ENCODE peak calls at places on chromosome 1, in six cellular contexts. D, J, E, Q, L and C are unnamed samples.

GRCh38 chr1:62433861-62434611 is 2.8 kb upstream of the USP1 start:
- DNase-seq in D (no peak), J (no peak), Q (no peak), L (peak), E (peak), C (no peak)

GRCh38 chr1:147207192-147207591 is 17.9 kb downstream of the FMO5 start:
- DNase-seq in L (no peak), J (no peak), D (no peak), E (no peak), Q (no peak), C (no peak)

GRCh38 chr1:232705815-232706575 is 76.1 kb upstream of the SIPA1L2 start:
- DNase-seq in D (no peak), J (no peak), Q (no peak), L (peak), E (no peak), C (no peak)

GRCh38 chr1:82453511-82454185 is 652.9 kb downstream of the ADGRL2 start:
- DNase-seq in D (no peak), E (no peak), J (no peak), Q (no peak), L (no peak), C (no peak)

GRCh38 chr1:47738560-47739182 is 258.5 kb downstream of the TRABD2B start:
- DNase-seq in L (peak), E (peak), D (no peak), Q (no peak), J (peak), C (peak)

GRCh38 chr1:35925741-35926140 is 5.2 kb upstream of the AGO3 start:
- DNase-seq in D (no peak), J (no peak), E (no peak), Q (no peak), L (peak), C (no peak)

GRCh38 chr1:109528296-109528695 is 11.4 kb upstream of the GPR61 start:
- DNase-seq in D (no peak), J (no peak), E (no peak), L (no peak), Q (no peak), C (no peak)

GRCh38 chr1:117795190-117795589 is 134.2 kb downstream of the GDAP2 start:
- DNase-seq in E (peak), J (peak), Q (no peak), D (no peak), L (peak), C (no peak)

GRCh38 chr1:145953861-145954260 is 4.0 kb downstream of the LIX1L start:
- DNase-seq in Q (no peak), D (no peak), L (peak), E (no peak), J (no peak), C (no peak)

GRCh38 chr1:239155466-239155865 is 230.9 kb upstream of the CHRM3 start:
- DNase-seq in Q (no peak), D (peak), L (no peak), J (no peak), E (no peak), C (peak)

GRCh38 chr1:67939176-67939751 is 106.0 kb upstream of the GNG12 start:
- DNase-seq in Q (no peak), L (no peak), E (no peak), J (no peak), D (no peak), C (no peak)

GRCh38 chr1:20654104-20654690 is 7.0 kb downstream of the DDOST start:
- DNase-seq in E (no peak), J (no peak), L (no peak), D (peak), Q (no peak), C (peak)

GRCh38 chr1:8752921-8753713 is 64.3 kb downstream of the RERE start:
- DNase-seq in J (no peak), L (peak), Q (no peak), D (no peak), E (no peak), C (no peak)

GRCh38 chr1:222616535-222616934 is 1.4 kb upstream of the MIA3 start:
- DNase-seq in E (peak), D (no peak), J (no peak), Q (no peak), L (peak), C (no peak)

GRCh38 chr1:32066489-32066873 is 6.3 kb upstream of the TMEM39B start:
- DNase-seq in D (peak), E (peak), L (peak), Q (no peak), J (peak), C (no peak)

GRCh38 chr1:152623203-152623844 is 421 bp upstream of the LCE3A start:
- DNase-seq in Q (peak), L (peak), J (no peak), D (no peak), E (peak), C (no peak)

GRCh38 chr1:55506686-55507577 is 291.8 kb upstream of the USP24 start:
- DNase-seq in D (no peak), Q (no peak), L (peak), J (peak), E (peak), C (no peak)

GRCh38 chr1:30700528-30701265 is 22.7 kb downstream of the MATN1 start:
- DNase-seq in D (peak), Q (no peak), E (peak), J (no peak), L (peak), C (no peak)

GRCh38 chr1:31637915-31638673 is 6.6 kb downstream of the PEF1 start:
- DNase-seq in L (no peak), J (no peak), D (no peak), E (no peak), Q (no peak), C (no peak)

GRCh38 chr1:6350416-6351088 is 43.0 kb downstream of the ACOT7 start:
- DNase-seq in Q (no peak), L (no peak), J (no peak), D (peak), E (no peak), C (peak)

GRCh38 chr1:39105841-39106765 is 80.0 kb downstream of the NDUFS5 start:
- DNase-seq in Q (peak), L (peak), D (peak), E (peak), J (no peak), C (no peak)

GRCh38 chr1:239711768-239712167 is 325.4 kb downstream of the CHRM3 start:
- DNase-seq in Q (no peak), J (no peak), D (no peak), E (no peak), L (no peak), C (no peak)

GRCh38 chr1:154726443-154726842 is 118.5 kb upstream of the ADAR start:
- DNase-seq in E (no peak), D (no peak), J (no peak), Q (peak), L (no peak), C (no peak)

GRCh38 chr1:19156676-19157075 is 53.4 kb downstream of the UBR4 start:
- DNase-seq in L (peak), E (peak), J (no peak), Q (no peak), D (no peak), C (no peak)

GRCh38 chr1:116724765-116725375 is 29.4 kb upstream of the CD2 start:
- DNase-seq in J (peak), E (peak), D (no peak), Q (peak), L (peak), C (peak)

GRCh38 chr1:20380616-20381035 is 90.0 kb downstream of the VWA5B1 start:
- DNase-seq in Q (no peak), D (peak), E (peak), L (peak), J (no peak), C (peak)

GRCh38 chr1:3539707-3540425 is 71.4 kb downstream of the MEGF6 start:
- DNase-seq in J (no peak), L (peak), E (no peak), Q (no peak), D (no peak), C (no peak)

GRCh38 chr1:206925116-206925736 is 3.5 kb upstream of the FCMR start:
- DNase-seq in Q (peak), D (no peak), E (no peak), J (no peak), L (peak), C (no peak)

GRCh38 chr1:67393240-67393639 is 37.0 kb downstream of the SERBP1 start:
- DNase-seq in D (no peak), J (no peak), E (no peak), Q (no peak), L (no peak), C (peak)

GRCh38 chr1:116878804-116879477 is 30.8 kb upstream of the PTGFRN start:
- DNase-seq in L (peak), E (no peak), Q (no peak), J (no peak), D (peak), C (no peak)

GRCh38 chr1:227888404-227889046 is 59.2 kb downstream of the WNT9A start:
- DNase-seq in L (no peak), Q (no peak), D (no peak), J (no peak), E (no peak), C (peak)

GRCh38 chr1:93965888-93966287 is 56.7 kb upstream of the GCLM start:
- DNase-seq in L (peak), J (no peak), Q (no peak), D (no peak), E (no peak), C (no peak)

GRCh38 chr1:66336641-66336991 is 197.3 kb upstream of the SGIP1 start:
- DNase-seq in L (no peak), E (no peak), D (no peak), J (no peak), Q (no peak), C (no peak)

GRCh38 chr1:45141247-45142003 is 65.0 kb downstream of the ZSWIM5 start:
- DNase-seq in J (no peak), E (no peak), L (no peak), Q (no peak), D (no peak), C (no peak)

GRCh38 chr1:151888972-151889570 is 20.2 kb downstream of the THEM4 start:
- DNase-seq in L (peak), Q (no peak), E (peak), D (no peak), J (no peak), C (no peak)

GRCh38 chr1:177593105-177593504 is 376.8 kb downstream of the SEC16B start:
- DNase-seq in Q (no peak), J (no peak), L (no peak), D (no peak), E (no peak), C (no peak)

GRCh38 chr1:159924025-159924790 is 1.1 kb downstream of the TAGLN2 start:
- DNase-seq in Q (peak), E (peak), J (no peak), L (peak), D (no peak), C (peak)